ENCODE peak calls at places on chromosomes 11 and 22, in five cellular contexts. N is brain microvascular endothelial cell, W is PC-9, C is caudate nucleus, I is ovary. D is an unnamed sample.

GRCh38 chr11:122215244-122215992 is 99.4 kb upstream of the BLID start:
- DNase-seq in C (peak), I (peak), W (no peak), N (peak), D (peak)

GRCh38 chr11:88414385-88414861 is 76.9 kb upstream of the CTSC start:
- DNase-seq in I (no peak), C (no peak), W (peak), N (peak), D (no peak)

GRCh38 chr11:62054484-62055121 is 69.2 kb upstream of the INCENP start:
- DNase-seq in C (no peak), N (no peak), W (peak), I (no peak), D (no peak)

GRCh38 chr22:42770941-42771647 is 50.4 kb upstream of the A4GALT start:
- DNase-seq in N (no peak), C (no peak), W (no peak), I (no peak), D (no peak)

GRCh38 chr11:76835928-76836612 is 24.6 kb upstream of the ACER3 start:
- DNase-seq in I (no peak), C (no peak), N (no peak), W (peak), D (peak)

GRCh38 chr11:128525411-128526243 is 61.7 kb downstream of the ETS1 start:
- DNase-seq in I (no peak), N (peak), W (peak), C (peak), D (no peak)

GRCh38 chr22:16387088-16387487 is 205.5 kb downstream of the CCT8L2 start:
- DNase-seq in I (no peak), C (no peak), W (no peak), N (no peak), D (no peak)

GRCh38 chr11:123519055-123519796 is 89.2 kb downstream of the GRAMD1B start:
- DNase-seq in N (peak), I (peak), C (peak), W (peak), D (no peak)

GRCh38 chr22:37564111-37564711 is 3.9 kb downstream of the CDC42EP1 start:
- DNase-seq in N (no peak), I (no peak), C (no peak), W (no peak), D (no peak)
- H3K27ac ChIP-seq in N (peak), I (peak), C (peak), W (peak), D (peak)

GRCh38 chr11:130816516-130816915 is 99.8 kb downstream of the SNX19 start:
- DNase-seq in N (no peak), I (no peak), C (no peak), W (no peak), D (no peak)
- H3K27ac ChIP-seq in N (no peak), I (no peak), C (no peak), W (no peak), D (no peak)

GRCh38 chr22:29204617-29205183 is 996 bp upstream of the EMID1 start:
- DNase-seq in W (no peak), I (no peak), N (no peak), C (no peak), D (no peak)

GRCh38 chr22:29206372-29207230 is 905 bp downstream of the EMID1 start:
- DNase-seq in I (no peak), W (no peak), N (no peak), C (no peak), D (no peak)

GRCh38 chr22:29205260-29205597 is 467 bp upstream of the EMID1 start:
- DNase-seq in C (no peak), W (no peak), I (no peak), N (no peak), D (no peak)

GRCh38 chr22:29207231-29207550 is 1.5 kb downstream of the EMID1 start:
- DNase-seq in W (no peak), N (no peak), C (no peak), I (no peak), D (no peak)

GRCh38 chr22:29205598-29206371 is at the start of gene EMID1:
- DNase-seq in W (no peak), N (no peak), I (peak), C (no peak), D (no peak)
- H3K27ac ChIP-seq in W (no peak), N (no peak), I (peak), C (no peak), D (no peak)

DNA sequence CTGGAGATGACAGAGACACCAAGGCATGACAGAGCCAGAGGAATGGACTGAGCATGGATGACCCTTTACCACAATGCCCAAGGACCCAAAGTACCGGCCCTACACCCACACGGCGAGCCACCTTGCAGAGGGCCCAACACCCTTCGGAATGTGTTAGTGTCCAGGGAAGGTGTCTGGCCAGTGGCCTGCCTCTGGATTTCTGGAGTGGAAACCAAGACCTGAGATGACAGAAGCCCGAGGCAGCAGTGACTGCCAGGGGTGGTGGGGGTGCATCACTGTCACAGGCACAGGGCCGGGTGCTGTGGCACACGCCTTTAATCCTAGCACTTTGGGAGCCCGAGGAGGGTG is 28.7 kb downstream of the PDGFB start:
- DNase-seq in I (no peak), C (no peak), W (no peak), N (no peak), D (no peak)
- H3K27ac ChIP-seq in I (no peak), C (no peak), W (peak), N (no peak), D (no peak)

GRCh38 chr22:47131611-47132427 is 369.4 kb downstream of the TBC1D22A start:
- DNase-seq in I (no peak), W (no peak), N (no peak), C (no peak), D (peak)

GRCh38 chr22:47128216-47129215 is 366.1 kb downstream of the TBC1D22A start:
- DNase-seq in N (no peak), W (no peak), C (no peak), I (no peak), D (no peak)

GRCh38 chr22:47130883-47131610 is 368.6 kb downstream of the TBC1D22A start:
- DNase-seq in N (no peak), W (no peak), I (no peak), C (no peak), D (no peak)

GRCh38 chr22:47127441-47127871 is 365.0 kb downstream of the TBC1D22A start:
- DNase-seq in C (no peak), W (no peak), N (no peak), I (no peak), D (no peak)

GRCh38 chr22:47129902-47130301 is 367.5 kb downstream of the TBC1D22A start:
- DNase-seq in C (peak), I (no peak), N (no peak), W (peak), D (no peak)
- H3K27ac ChIP-seq in C (no peak), I (no peak), N (no peak), W (peak), D (no peak)

DNA sequence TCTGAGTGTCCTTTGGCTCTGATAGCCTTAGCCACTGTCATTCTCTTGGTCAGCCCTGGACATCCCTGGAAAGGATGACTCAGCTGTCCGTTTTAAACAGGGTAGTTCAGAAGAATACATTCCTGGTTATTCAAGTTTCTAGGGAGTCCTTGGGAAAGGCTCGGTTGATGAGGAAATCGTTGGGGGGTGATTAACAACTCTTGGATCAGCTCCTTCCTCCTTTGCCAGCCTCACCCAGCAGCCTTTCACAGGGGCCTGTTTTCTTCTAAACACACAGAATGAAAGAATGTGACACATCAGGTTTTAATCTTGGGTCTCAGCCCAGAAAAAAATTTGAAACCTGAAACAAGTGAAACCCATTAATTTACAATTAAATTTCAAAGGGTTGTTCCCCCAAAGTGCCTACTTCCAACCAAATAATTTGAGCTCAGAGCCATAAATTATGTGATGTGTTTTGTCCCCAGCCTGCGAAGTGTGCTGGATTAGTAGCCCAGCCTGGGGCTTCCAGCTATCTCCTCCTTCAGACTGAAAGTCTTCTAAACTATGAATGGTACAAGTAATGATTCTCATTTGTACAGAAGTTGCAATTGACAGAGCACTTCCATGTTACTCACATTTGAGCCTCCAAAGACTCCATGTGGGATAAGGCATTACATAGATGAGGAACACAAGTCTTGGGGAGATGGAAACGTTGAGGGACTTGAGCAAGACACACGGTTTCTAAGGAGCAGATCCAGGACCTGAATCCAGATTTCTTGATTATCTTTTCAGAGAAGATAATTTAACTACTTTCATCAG is 19.3 kb upstream of the MRGPRX2 start:
- DNase-seq in C (no peak), W (peak), N (no peak), I (no peak), D (no peak)
- H3K27ac ChIP-seq in C (peak), W (peak), N (no peak), I (no peak), D (no peak)

GRCh38 chr22:24413271-24413670 is 14.1 kb upstream of the ADORA2A start:
- DNase-seq in I (no peak), W (no peak), C (no peak), N (no peak), D (peak)

GRCh38 chr22:24412274-24412673 is 15.1 kb upstream of the ADORA2A start:
- DNase-seq in I (no peak), N (no peak), W (no peak), C (no peak), D (no peak)

GRCh38 chr22:24414523-24414922 is 12.9 kb upstream of the ADORA2A start:
- DNase-seq in I (peak), C (no peak), N (no peak), W (no peak), D (no peak)

GRCh38 chr22:24414984-24415945 is 12.1 kb upstream of the ADORA2A start:
- DNase-seq in I (peak), N (no peak), C (no peak), W (no peak), D (no peak)

GRCh38 chr22:24413726-24414385 is 13.5 kb upstream of the ADORA2A start:
- DNase-seq in C (no peak), N (no peak), I (peak), W (no peak), D (peak)
- H3K27ac ChIP-seq in C (no peak), N (no peak), I (no peak), W (no peak), D (peak)